ENCODE peak calls at places on chromosomes 6 and 20, in four cellular contexts. Y is stomach; Z is CD8-positive, alpha-beta T cell; T is transverse colon. L is an unnamed sample. For H3K27me3, the result is how much of the 10 kb centered on the place peaks cover.

GRCh38 chr20:36847009-36847709 is 28.8 kb upstream of the TLDC2 start:
- DNase-seq in Z (no peak), Y (peak), T (peak), L (no peak)

GRCh38 chr6:4965506-4966389 is 38.1 kb downstream of the RPP40 start:
- DNase-seq in Z (peak), Y (no peak), T (no peak), L (no peak)

GRCh38 chr6:110731196-110731595 is 84.1 kb downstream of the CDK19 start:
- DNase-seq in Z (no peak), Y (no peak), T (no peak), L (no peak)

GRCh38 chr6:36848658-36849441 is 9.6 kb upstream of the CPNE5 start:
- DNase-seq in Z (no peak), Y (peak), T (peak), L (peak)

GRCh38 chr6:21135484-21136005 is 458.0 kb upstream of the SOX4 start:
- DNase-seq in T (no peak), Y (no peak), Z (no peak), L (no peak)

GRCh38 chr6:75206338-75207210 is 721 bp upstream of the COL12A1 start:
- DNase-seq in T (no peak), Y (no peak), Z (no peak), L (peak)

GRCh38 chr20:48841861-48842529 is 14.2 kb upstream of the PREX1 start:
- DNase-seq in T (no peak), Z (no peak), Y (no peak), L (no peak)

GRCh38 chr6:158058156-158058723 is 76.6 kb downstream of the SYNJ2 start:
- DNase-seq in T (no peak), Z (no peak), Y (no peak), L (no peak)

GRCh38 chr6:153511896-153512496 is 380.9 kb upstream of the RGS17 start:
- DNase-seq in Z (no peak), T (no peak), Y (no peak), L (no peak)

GRCh38 chr20:58310291-58310782 is 822 bp downstream of the RAB22A start:
- DNase-seq in T (no peak), Y (no peak), Z (no peak), L (no peak)

GRCh38 chr20:2421247-2421646 is 40.5 kb downstream of the TGM6 start:
- DNase-seq in Y (no peak), T (no peak), Z (no peak), L (no peak)

GRCh38 chr20:23436681-23437080 is 2.8 kb upstream of the CSTL1 start:
- DNase-seq in Z (no peak), Y (no peak), T (no peak), L (no peak)

GRCh38 chr6:43972915-43973304 is 154.3 kb downstream of the MRPL14 start:
- DNase-seq in T (peak), Z (no peak), Y (peak), L (no peak)

GRCh38 chr6:13201336-13201735 is 127.0 kb downstream of the TBC1D7 start:
- DNase-seq in T (no peak), Z (no peak), Y (no peak), L (no peak)

GRCh38 chr6:44542401-44543116 is 155.1 kb downstream of the CDC5L start:
- DNase-seq in T (no peak), Y (no peak), Z (no peak), L (peak)

GRCh38 chr20:49595346-49595745 is 27.4 kb upstream of the PTGIS start:
- DNase-seq in Y (no peak), Z (no peak), T (no peak), L (no peak)

GRCh38 chr6:71383891-71384489 is 95.4 kb downstream of the OGFRL1 start:
- DNase-seq in Y (no peak), Z (no peak), T (no peak), L (no peak)

GRCh38 chr6:163455553-163455952 is 41.0 kb downstream of the QKI start:
- DNase-seq in T (no peak), Z (no peak), Y (no peak), L (no peak)

GRCh38 chr6:88499845-88500699 is 333.9 kb upstream of the CNR1 start:
- DNase-seq in T (no peak), Y (no peak), Z (no peak), L (no peak)

GRCh38 chr20:43919686-43920403 is 5.2 kb downstream of the TOX2 start:
- DNase-seq in T (no peak), Z (no peak), Y (no peak), L (no peak)

DNA sequence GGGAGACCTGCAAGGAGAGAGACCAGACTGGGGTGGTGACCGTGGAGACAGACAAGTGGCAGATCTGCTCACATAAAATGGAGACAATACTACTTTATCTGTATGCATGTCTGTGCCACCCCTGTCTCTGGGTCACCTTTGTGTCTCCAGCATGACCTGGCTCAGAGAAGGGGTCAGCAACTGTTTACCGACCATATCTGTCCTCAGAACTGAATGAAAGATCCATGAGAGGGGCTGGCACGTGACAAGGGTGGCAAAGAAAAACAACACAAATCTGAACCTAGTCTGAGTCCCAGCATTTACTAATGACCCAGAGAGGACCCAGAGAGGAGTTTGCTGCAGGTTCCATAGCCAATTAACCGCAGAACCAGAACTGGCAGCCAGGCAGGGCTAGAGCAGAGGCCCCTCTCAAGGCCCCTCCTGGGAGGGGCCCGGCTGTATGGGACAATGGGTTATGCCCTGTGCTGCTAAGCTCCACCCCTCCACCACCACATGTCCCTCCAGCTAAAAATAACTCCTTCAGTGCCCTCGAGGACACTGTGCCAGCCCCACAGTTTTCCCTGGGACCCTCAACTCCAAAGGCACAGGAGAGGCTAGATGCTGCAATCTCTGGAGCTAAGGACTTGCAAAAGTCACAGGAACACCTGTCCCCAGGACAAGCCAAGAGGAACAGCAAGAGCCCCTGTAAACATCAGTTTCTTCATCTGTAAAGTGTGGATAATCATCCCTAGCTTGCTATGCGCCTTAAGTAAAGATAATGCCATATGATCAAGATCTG is 2.2 kb downstream of the AHCY start:
- DNase-seq in Z (no peak), T (no peak), Y (no peak), L (no peak)
- H3K27ac ChIP-seq in Z (no peak), T (no peak), Y (no peak), L (no peak)

DNA sequence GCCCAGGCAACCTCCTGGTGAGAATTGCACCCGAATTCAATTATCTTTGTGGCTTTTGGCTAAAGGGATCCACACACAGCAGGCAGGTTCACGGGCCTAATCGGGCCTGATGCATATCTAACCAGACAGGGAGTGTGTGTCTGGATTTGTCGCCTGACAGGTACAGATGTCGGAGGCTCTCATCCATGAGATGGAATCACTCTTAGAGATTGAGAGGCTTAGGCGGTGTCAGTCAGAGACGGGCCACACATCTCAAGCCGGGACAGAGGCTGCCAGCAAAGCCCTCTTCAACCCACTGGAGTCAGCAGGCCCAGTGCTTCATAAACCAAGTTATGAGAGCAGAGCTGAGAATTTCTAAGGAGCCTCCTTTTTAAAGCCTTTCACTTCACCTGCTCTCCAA is 247.0 kb downstream of the LRFN2 start:
- DNase-seq in Z (no peak), T (no peak), Y (no peak), L (no peak)
- H3K27me3 ChIP-seq in Z (under half), T (under half), Y (under half), L (under half)

DNA sequence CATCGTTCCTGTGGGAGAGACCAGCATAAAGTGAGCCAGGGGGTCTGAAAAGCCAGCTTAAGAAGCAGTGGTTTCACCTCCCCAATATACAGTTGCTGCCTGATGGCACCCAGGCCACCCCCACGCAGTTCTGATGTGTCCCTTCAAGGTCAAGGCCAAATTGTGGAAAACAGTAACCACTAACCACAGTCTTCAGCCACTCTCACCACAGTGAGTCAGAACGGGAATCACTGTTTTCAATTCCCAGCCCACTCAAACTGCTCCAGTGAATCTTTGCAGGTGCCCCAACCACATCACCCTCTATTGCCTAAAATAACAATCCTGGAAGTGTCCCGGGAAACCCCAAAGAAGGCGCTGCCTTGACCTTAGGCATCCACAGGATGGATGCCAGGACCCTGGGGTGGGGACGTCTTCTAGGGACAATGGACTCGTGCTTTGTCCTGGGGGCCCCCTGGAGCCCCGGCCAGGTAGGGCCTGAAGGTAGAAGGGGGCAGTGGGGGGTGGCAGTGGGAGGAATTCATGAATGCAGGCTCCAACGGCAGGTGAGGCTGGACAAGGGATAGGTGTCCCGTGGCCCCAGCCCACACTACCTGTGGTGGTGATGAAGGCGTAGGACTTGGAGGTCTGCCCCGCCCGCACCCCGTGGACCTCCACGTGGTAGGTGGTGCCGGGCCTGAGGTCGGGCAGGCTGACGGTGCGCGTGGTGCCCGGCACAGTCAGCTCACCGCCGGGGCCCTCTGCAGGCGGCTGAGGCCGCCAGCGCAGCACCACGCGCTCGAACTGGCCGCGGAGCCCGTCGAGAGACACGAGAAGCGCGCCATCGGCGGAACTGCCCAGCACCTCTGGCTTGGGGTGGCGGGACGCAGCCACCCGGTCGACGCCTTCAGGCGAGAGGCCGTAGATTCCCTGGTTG is 22.2 kb downstream of the TNXB start:
- DNase-seq in T (no peak), Y (peak), Z (no peak), L (no peak)
- TF ChIP-seq CTCF in T (no peak), Y (no peak), Z (no peak), L (no peak)

DNA sequence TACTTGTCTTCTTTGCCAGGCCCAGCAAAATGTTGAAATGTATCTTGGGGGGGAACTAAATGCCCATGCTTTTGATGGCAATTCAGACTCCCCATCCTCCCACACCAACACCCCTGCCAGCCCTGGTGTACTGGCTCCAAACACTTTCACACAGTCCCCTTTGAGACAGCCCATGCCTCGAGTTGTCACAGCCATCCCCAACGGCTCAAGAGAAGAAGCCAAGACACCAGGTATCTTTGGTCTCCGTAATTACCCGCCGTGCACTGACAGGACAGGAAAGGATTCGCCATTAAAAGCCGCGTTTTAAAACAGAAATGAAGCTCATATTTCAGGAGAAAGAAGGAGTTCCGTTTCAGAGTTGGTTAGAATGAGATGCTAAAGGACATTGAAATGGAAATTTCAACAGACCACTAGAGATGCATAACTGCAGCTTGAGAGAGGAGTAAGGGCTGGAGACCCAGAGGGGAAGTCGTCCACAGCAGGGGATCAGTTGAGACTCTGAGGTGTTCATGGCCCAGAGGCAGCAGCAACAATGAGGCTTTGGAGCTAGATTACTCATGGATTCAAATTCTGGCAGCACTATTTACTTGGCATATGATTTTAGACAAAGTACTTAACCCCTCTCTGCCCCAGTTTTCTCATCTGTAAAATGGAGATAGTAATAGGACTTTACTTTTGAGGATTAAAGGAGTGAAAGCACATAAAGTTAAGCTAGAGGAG is 63.5 kb upstream of the ADGRF1 start:
- DNase-seq in T (no peak), Y (no peak), Z (no peak), L (no peak)
- H3K27ac ChIP-seq in T (no peak), Y (no peak), Z (no peak), L (no peak)

GRCh38 chr6:125747589-125748533 is 1.6 kb upstream of the HEY2 start:
- DNase-seq in Y (peak), T (peak), Z (peak), L (peak)

GRCh38 chr6:125746019-125746414 is 3.4 kb upstream of the HEY2 start:
- DNase-seq in Z (no peak), T (no peak), Y (no peak), L (no peak)

GRCh38 chr6:125745281-125746018 is 4.0 kb upstream of the HEY2 start:
- DNase-seq in Y (no peak), Z (no peak), T (no peak), L (no peak)

GRCh38 chr6:125748534-125749111 is 809 bp upstream of the HEY2 start:
- DNase-seq in Y (no peak), Z (no peak), T (no peak), L (no peak)

GRCh38 chr6:125746731-125747588 is 2.5 kb upstream of the HEY2 start:
- DNase-seq in Y (peak), Z (peak), T (peak), L (no peak)
- H3K27me3 ChIP-seq in Y (half or more), Z (under half), T (half or more), L (half or more)

GRCh38 chr20:9565910-9566550 is 51.6 kb downstream of the LAMP5 start:
- DNase-seq in Z (no peak), Y (no peak), T (no peak), L (no peak)
- TF ChIP-seq CTCF in Z (no peak), Y (no peak), T (no peak), L (no peak)

L was measured in left lung.